ENCODE peak calls at places on chromosomes 7 and 10, in seven cellular contexts. X, N, S, O, P, Z and B are unnamed samples.

GRCh38 chr10:94042001-94042813 is 48.5 kb downstream of the PLCE1 start:
- DNase-seq in X (no peak), N (no peak), S (peak), O (peak), P (no peak), Z (no peak), B (no peak)

GRCh38 chr7:158976468-158976848 is 120.1 kb downstream of the DYNC2I1 start:
- DNase-seq in X (no peak), N (no peak), S (no peak), O (no peak), P (peak), Z (no peak), B (no peak)

GRCh38 chr10:125567529-125567928 is 115.4 kb downstream of the TEX36 start:
- DNase-seq in X (no peak), N (no peak), S (no peak), O (no peak), P (no peak), Z (no peak), B (no peak)

GRCh38 chr7:32941996-32942782 is 15.1 kb upstream of the FKBP9 start:
- DNase-seq in X (peak), N (peak), S (peak), O (peak), P (peak), Z (no peak), B (no peak)

GRCh38 chr7:18849130-18849529 is 268.3 kb downstream of the TWIST1 start:
- DNase-seq in X (no peak), N (no peak), S (no peak), O (no peak), P (no peak), Z (no peak), B (no peak)

GRCh38 chr10:17123062-17123661 is 6.4 kb downstream of the CUBN start:
- DNase-seq in X (no peak), N (no peak), S (no peak), O (no peak), P (peak), Z (no peak), B (no peak)

GRCh38 chr7:150340024-150340749 is 1.2 kb downstream of the RARRES2 start:
- DNase-seq in X (no peak), N (no peak), S (peak), O (peak), P (no peak), Z (no peak), B (no peak)

GRCh38 chr7:11931306-11931705 is 99.3 kb upstream of the THSD7A start:
- DNase-seq in X (no peak), N (no peak), S (no peak), O (no peak), P (no peak), Z (no peak), B (no peak)